ENCODE peak calls at places on chromosomes 7 and 10, in seven cellular contexts. A is CD4-positive, alpha-beta T cell; Y is NCI-H2081; E is heart right ventricle; S is left cardiac atrium; C is activated CD4-positive, alpha-beta T cell treated with anti-CD3 and anti-CD28 coated beads, Interleukin-2, amount 50 U/mL, for 4 hours; G is CD8-positive, alpha-beta T cell. X is an unnamed sample.
A peak's percentile ranks its signal among the peaks of the same experiment; 100 is the strongest.

GRCh38 chr10:114962441-114962840 is 24.4 kb downstream of the TRUB1 start:
- DNase-seq in A (no peak), G (no peak), S (no peak), C (no peak), Y (no peak), E (no peak), X (no peak)

GRCh38 chr7:158164101-158165095 is 423.2 kb downstream of the PTPRN2 start:
- DNase-seq in A (no peak), G (no peak), E (no peak), Y (no peak), S (no peak), C (no peak), X (no peak)

GRCh38 chr7:6606866-6607583 is 8.4 kb upstream of the ZNF853 start:
- DNase-seq in G (no peak), Y (no peak), A (no peak), E (no peak), S (no peak), C (no peak), X (no peak)

GRCh38 chr7:66352071-66352470 is 146.9 kb downstream of the TPST1 start:
- DNase-seq in G (no peak), S (no peak), A (no peak), C (no peak), Y (no peak), E (no peak), X (no peak)

GRCh38 chr7:34823650-34824258 is 165.7 kb downstream of the NPSR1 start:
- DNase-seq in A (peak; percentile 36), S (peak; percentile 46), G (peak; percentile 40), C (peak; percentile 49), Y (peak; percentile 29), E (peak; percentile 15), X (peak; percentile 15)

GRCh38 chr10:60806951-60807350 is 28.7 kb downstream of the CDK1 start:
- DNase-seq in G (no peak), C (no peak), S (no peak), Y (no peak), E (no peak), A (no peak), X (no peak)

GRCh38 chr10:21173964-21174669 is 277.0 kb upstream of the NEBL start:
- DNase-seq in Y (peak; percentile 66), G (no peak), A (peak; percentile 0), S (peak; percentile 40), E (peak; percentile 45), C (no peak), X (peak; percentile 47)

GRCh38 chr7:78412216-78412858 is 613.8 kb downstream of the PHTF2 start:
- DNase-seq in E (no peak), Y (no peak), A (no peak), S (no peak), G (no peak), C (no peak), X (no peak)

GRCh38 chr10:3729397-3729796 is 55.6 kb downstream of the KLF6 start:
- DNase-seq in A (no peak), S (no peak), E (no peak), C (no peak), G (no peak), Y (no peak), X (no peak)